ENCODE peak calls at places on chromosomes 11 and 22, in ten cellular contexts. One of them, this sample, is unnamed.
A peak's percentile ranks its signal among the peaks of the same experiment; 100 is the strongest.

GRCh38 chr11:126545057-126545555 is 189.6 kb downstream of the ST3GAL4 start:
- DNase-seq in NCI-H460: no peak
- DNase-seq in stimulated activated CD4-positive, alpha-beta T cell treated with anti-CD3 and anti-CD28 coated beads, Interleukin-1b, Interleukin-23, amount 100 ng/mL, for 1 hour: no peak
- DNase-seq in pancreas: no peak
- DNase-seq in non-pigmented ciliary epithelial cell: no peak
- DNase-seq in effector CD4-positive, alpha-beta T cell: no peak
- DNase-seq in omental fat pad: no peak
- DNase-seq in head of caudate nucleus: no peak
- DNase-seq in fibroblast of lung: no peak
- DNase-seq in WTC11: no peak
- DNase-seq in this sample: no peak

GRCh38 chr11:36247493-36247892 is 41.7 kb downstream of the COMMD9 start:
- DNase-seq in NCI-H460: no peak
- DNase-seq in stimulated activated CD4-positive, alpha-beta T cell treated with anti-CD3 and anti-CD28 coated beads, Interleukin-1b, Interleukin-23, amount 100 ng/mL, for 1 hour: no peak
- DNase-seq in pancreas: no peak
- DNase-seq in non-pigmented ciliary epithelial cell: no peak
- DNase-seq in effector CD4-positive, alpha-beta T cell: no peak
- DNase-seq in omental fat pad: no peak
- DNase-seq in head of caudate nucleus: no peak
- DNase-seq in fibroblast of lung: no peak
- DNase-seq in WTC11: no peak
- DNase-seq in this sample: no peak

GRCh38 chr11:119282495-119282894 is 34.4 kb downstream of the MCAM start:
- DNase-seq in NCI-H460: no peak
- DNase-seq in stimulated activated CD4-positive, alpha-beta T cell treated with anti-CD3 and anti-CD28 coated beads, Interleukin-1b, Interleukin-23, amount 100 ng/mL, for 1 hour: no peak
- DNase-seq in pancreas: no peak
- DNase-seq in non-pigmented ciliary epithelial cell: no peak
- DNase-seq in effector CD4-positive, alpha-beta T cell: no peak
- DNase-seq in omental fat pad: no peak
- DNase-seq in head of caudate nucleus: no peak
- DNase-seq in fibroblast of lung: no peak
- DNase-seq in WTC11: no peak
- DNase-seq in this sample: no peak

GRCh38 chr11:118544647-118545010 is 13.6 kb downstream of the TMEM25 start:
- DNase-seq in NCI-H460: no peak
- DNase-seq in stimulated activated CD4-positive, alpha-beta T cell treated with anti-CD3 and anti-CD28 coated beads, Interleukin-1b, Interleukin-23, amount 100 ng/mL, for 1 hour: no peak
- DNase-seq in pancreas: no peak
- DNase-seq in non-pigmented ciliary epithelial cell: no peak
- DNase-seq in effector CD4-positive, alpha-beta T cell: no peak
- DNase-seq in omental fat pad: no peak
- DNase-seq in head of caudate nucleus: no peak
- DNase-seq in fibroblast of lung: no peak
- DNase-seq in WTC11: no peak
- DNase-seq in this sample: no peak

GRCh38 chr22:46338636-46339035 is 3.1 kb downstream of the TRMU start:
- DNase-seq in NCI-H460: no peak
- DNase-seq in stimulated activated CD4-positive, alpha-beta T cell treated with anti-CD3 and anti-CD28 coated beads, Interleukin-1b, Interleukin-23, amount 100 ng/mL, for 1 hour: no peak
- DNase-seq in pancreas: no peak
- DNase-seq in non-pigmented ciliary epithelial cell: no peak
- DNase-seq in effector CD4-positive, alpha-beta T cell: no peak
- DNase-seq in omental fat pad: no peak
- DNase-seq in head of caudate nucleus: no peak
- DNase-seq in fibroblast of lung: no peak
- DNase-seq in WTC11: no peak
- DNase-seq in this sample: no peak

GRCh38 chr11:125351045-125351867 is 144.8 kb downstream of the FEZ1 start:
- DNase-seq in NCI-H460: no peak
- DNase-seq in stimulated activated CD4-positive, alpha-beta T cell treated with anti-CD3 and anti-CD28 coated beads, Interleukin-1b, Interleukin-23, amount 100 ng/mL, for 1 hour: no peak
- DNase-seq in pancreas: no peak
- DNase-seq in non-pigmented ciliary epithelial cell: no peak
- DNase-seq in effector CD4-positive, alpha-beta T cell: no peak
- DNase-seq in omental fat pad: no peak
- DNase-seq in head of caudate nucleus: no peak
- DNase-seq in fibroblast of lung: no peak
- DNase-seq in WTC11: peak; percentile 23
- DNase-seq in this sample: no peak

GRCh38 chr22:37024339-37025157 is 5.0 kb downstream of the MPST start:
- DNase-seq in NCI-H460: no peak
- DNase-seq in stimulated activated CD4-positive, alpha-beta T cell treated with anti-CD3 and anti-CD28 coated beads, Interleukin-1b, Interleukin-23, amount 100 ng/mL, for 1 hour: no peak
- DNase-seq in pancreas: no peak
- DNase-seq in non-pigmented ciliary epithelial cell: no peak
- DNase-seq in effector CD4-positive, alpha-beta T cell: no peak
- DNase-seq in omental fat pad: no peak
- DNase-seq in head of caudate nucleus: no peak
- DNase-seq in fibroblast of lung: no peak
- DNase-seq in WTC11: no peak
- DNase-seq in this sample: no peak

GRCh38 chr11:93939084-93939780 is 81.9 kb upstream of the HEPHL1 start:
- DNase-seq in NCI-H460: no peak
- DNase-seq in stimulated activated CD4-positive, alpha-beta T cell treated with anti-CD3 and anti-CD28 coated beads, Interleukin-1b, Interleukin-23, amount 100 ng/mL, for 1 hour: no peak
- DNase-seq in pancreas: no peak
- DNase-seq in non-pigmented ciliary epithelial cell: peak; percentile 18
- DNase-seq in effector CD4-positive, alpha-beta T cell: no peak
- DNase-seq in omental fat pad: no peak
- DNase-seq in head of caudate nucleus: no peak
- DNase-seq in fibroblast of lung: no peak
- DNase-seq in WTC11: no peak
- DNase-seq in this sample: peak; percentile 99

GRCh38 chr22:20946080-20946986 is 20.7 kb upstream of the AIFM3 start:
- DNase-seq in NCI-H460: no peak
- DNase-seq in stimulated activated CD4-positive, alpha-beta T cell treated with anti-CD3 and anti-CD28 coated beads, Interleukin-1b, Interleukin-23, amount 100 ng/mL, for 1 hour: no peak
- DNase-seq in pancreas: no peak
- DNase-seq in non-pigmented ciliary epithelial cell: no peak
- DNase-seq in effector CD4-positive, alpha-beta T cell: no peak
- DNase-seq in omental fat pad: no peak
- DNase-seq in head of caudate nucleus: no peak
- DNase-seq in fibroblast of lung: no peak
- DNase-seq in WTC11: no peak
- DNase-seq in this sample: no peak

GRCh38 chr11:105156231-105156630 is 16.7 kb upstream of the CARD18 start:
- DNase-seq in NCI-H460: no peak
- DNase-seq in stimulated activated CD4-positive, alpha-beta T cell treated with anti-CD3 and anti-CD28 coated beads, Interleukin-1b, Interleukin-23, amount 100 ng/mL, for 1 hour: no peak
- DNase-seq in pancreas: no peak
- DNase-seq in non-pigmented ciliary epithelial cell: no peak
- DNase-seq in effector CD4-positive, alpha-beta T cell: no peak
- DNase-seq in omental fat pad: no peak
- DNase-seq in head of caudate nucleus: no peak
- DNase-seq in fibroblast of lung: no peak
- DNase-seq in WTC11: no peak
- DNase-seq in this sample: no peak

GRCh38 chr22:26542831-26543230 is 30.6 kb upstream of the TFIP11 start:
- DNase-seq in NCI-H460: no peak
- DNase-seq in stimulated activated CD4-positive, alpha-beta T cell treated with anti-CD3 and anti-CD28 coated beads, Interleukin-1b, Interleukin-23, amount 100 ng/mL, for 1 hour: no peak
- DNase-seq in pancreas: no peak
- DNase-seq in non-pigmented ciliary epithelial cell: no peak
- DNase-seq in effector CD4-positive, alpha-beta T cell: no peak
- DNase-seq in omental fat pad: no peak
- DNase-seq in head of caudate nucleus: peak; percentile 26
- DNase-seq in fibroblast of lung: no peak
- DNase-seq in WTC11: no peak
- DNase-seq in this sample: no peak

GRCh38 chr11:132278801-132279574 is 908.6 kb downstream of the NTM start:
- DNase-seq in NCI-H460: peak; percentile 15
- DNase-seq in stimulated activated CD4-positive, alpha-beta T cell treated with anti-CD3 and anti-CD28 coated beads, Interleukin-1b, Interleukin-23, amount 100 ng/mL, for 1 hour: no peak
- DNase-seq in pancreas: no peak
- DNase-seq in non-pigmented ciliary epithelial cell: peak; percentile 40
- DNase-seq in effector CD4-positive, alpha-beta T cell: no peak
- DNase-seq in omental fat pad: no peak
- DNase-seq in head of caudate nucleus: no peak
- DNase-seq in fibroblast of lung: peak; percentile 42
- DNase-seq in WTC11: no peak
- DNase-seq in this sample: no peak

GRCh38 chr11:112163875-112164521 is at the start of gene IL18:
- DNase-seq in NCI-H460: no peak
- DNase-seq in stimulated activated CD4-positive, alpha-beta T cell treated with anti-CD3 and anti-CD28 coated beads, Interleukin-1b, Interleukin-23, amount 100 ng/mL, for 1 hour: no peak
- DNase-seq in pancreas: peak; percentile 33
- DNase-seq in non-pigmented ciliary epithelial cell: no peak
- DNase-seq in effector CD4-positive, alpha-beta T cell: no peak
- DNase-seq in omental fat pad: no peak
- DNase-seq in head of caudate nucleus: peak; percentile 24
- DNase-seq in fibroblast of lung: no peak
- DNase-seq in WTC11: peak; percentile 38
- DNase-seq in this sample: peak; percentile 76